ENCODE peak calls at places on chromosomes 5 and 9, in seven cellular contexts. One of them, this sample, is unnamed.

GRCh38 chr9:38024036-38024681 is 44.9 kb downstream of the SHB start:
- DNase-seq in AG09319: no peak
- DNase-seq in foreskin fibroblast: peak; percentile 66
- DNase-seq in DND-41: no peak
- DNase-seq in GM23338: peak; percentile 62
- DNase-seq in hepatocyte: peak; percentile 71
- DNase-seq in fibroblast of villous mesenchyme: peak; percentile 89
- DNase-seq in this sample: no peak

GRCh38 chr9:107462691-107463090 is 26.9 kb downstream of the KLF4 start:
- DNase-seq in AG09319: no peak
- DNase-seq in foreskin fibroblast: peak; percentile 14
- DNase-seq in DND-41: no peak
- DNase-seq in GM23338: no peak
- DNase-seq in hepatocyte: no peak
- DNase-seq in fibroblast of villous mesenchyme: peak; percentile 54
- DNase-seq in this sample: no peak

GRCh38 chr5:33472805-33473409 is 32.1 kb downstream of the TARS1 start:
- DNase-seq in AG09319: no peak
- DNase-seq in foreskin fibroblast: no peak
- DNase-seq in DND-41: no peak
- DNase-seq in GM23338: peak; percentile 76
- DNase-seq in hepatocyte: no peak
- DNase-seq in fibroblast of villous mesenchyme: no peak
- DNase-seq in this sample: no peak

GRCh38 chr9:27367922-27368316 is 71.0 kb upstream of the EQTN start:
- DNase-seq in AG09319: no peak
- DNase-seq in foreskin fibroblast: no peak
- DNase-seq in DND-41: no peak
- DNase-seq in GM23338: no peak
- DNase-seq in hepatocyte: no peak
- DNase-seq in fibroblast of villous mesenchyme: peak; percentile 92
- DNase-seq in this sample: no peak

GRCh38 chr5:147949711-147950573 is 43.6 kb upstream of the C5orf46 start:
- DNase-seq in AG09319: no peak
- DNase-seq in foreskin fibroblast: peak; percentile 1
- DNase-seq in DND-41: no peak
- DNase-seq in GM23338: peak; percentile 75
- DNase-seq in hepatocyte: peak; percentile 66
- DNase-seq in fibroblast of villous mesenchyme: peak; percentile 50
- DNase-seq in this sample: peak; percentile 54

GRCh38 chr9:132032584-132032945 is 47.1 kb downstream of the MED27 start:
- DNase-seq in AG09319: no peak
- DNase-seq in foreskin fibroblast: no peak
- DNase-seq in DND-41: no peak
- DNase-seq in GM23338: peak; percentile 55
- DNase-seq in hepatocyte: no peak
- DNase-seq in fibroblast of villous mesenchyme: no peak
- DNase-seq in this sample: peak; percentile 22

GRCh38 chr5:77644443-77645157 is 6.1 kb upstream of the OTP start:
- DNase-seq in AG09319: no peak
- DNase-seq in foreskin fibroblast: no peak
- DNase-seq in DND-41: no peak
- DNase-seq in GM23338: peak; percentile 84
- DNase-seq in hepatocyte: no peak
- DNase-seq in fibroblast of villous mesenchyme: no peak
- DNase-seq in this sample: peak; percentile 53

GRCh38 chr5:7855611-7856010 is 4.7 kb upstream of the CFAP90 start:
- DNase-seq in AG09319: no peak
- DNase-seq in foreskin fibroblast: no peak
- DNase-seq in DND-41: no peak
- DNase-seq in GM23338: no peak
- DNase-seq in hepatocyte: no peak
- DNase-seq in fibroblast of villous mesenchyme: no peak
- DNase-seq in this sample: no peak

GRCh38 chr5:32100230-32100629 is 73.9 kb downstream of the GOLPH3 start:
- DNase-seq in AG09319: peak; percentile 36
- DNase-seq in foreskin fibroblast: peak; percentile 40
- DNase-seq in DND-41: no peak
- DNase-seq in GM23338: no peak
- DNase-seq in hepatocyte: peak; percentile 32
- DNase-seq in fibroblast of villous mesenchyme: no peak
- DNase-seq in this sample: no peak

GRCh38 chr5:170923910-170924620 is 62.2 kb downstream of the RANBP17 start:
- DNase-seq in AG09319: no peak
- DNase-seq in foreskin fibroblast: no peak
- DNase-seq in DND-41: no peak
- DNase-seq in GM23338: no peak
- DNase-seq in hepatocyte: no peak
- DNase-seq in fibroblast of villous mesenchyme: no peak
- DNase-seq in this sample: no peak

GRCh38 chr9:35027361-35027760 is 37.8 kb downstream of the DNAJB5 start:
- DNase-seq in AG09319: no peak
- DNase-seq in foreskin fibroblast: no peak
- DNase-seq in DND-41: no peak
- DNase-seq in GM23338: no peak
- DNase-seq in hepatocyte: no peak
- DNase-seq in fibroblast of villous mesenchyme: no peak
- DNase-seq in this sample: no peak

GRCh38 chr9:109100543-109101201 is 19.1 kb downstream of the TMEM245 start:
- DNase-seq in AG09319: no peak
- DNase-seq in foreskin fibroblast: no peak
- DNase-seq in DND-41: no peak
- DNase-seq in GM23338: no peak
- DNase-seq in hepatocyte: no peak
- DNase-seq in fibroblast of villous mesenchyme: no peak
- DNase-seq in this sample: no peak

GRCh38 chr5:128224336-128224735 is 140.8 kb downstream of the SLC12A2 start:
- DNase-seq in AG09319: no peak
- DNase-seq in foreskin fibroblast: no peak
- DNase-seq in DND-41: no peak
- DNase-seq in GM23338: no peak
- DNase-seq in hepatocyte: no peak
- DNase-seq in fibroblast of villous mesenchyme: no peak
- DNase-seq in this sample: no peak

GRCh38 chr9:63859475-63860215 is 1425.4 kb downstream of the FOXD4L5 start:
- DNase-seq in AG09319: no peak
- DNase-seq in foreskin fibroblast: peak; percentile 7
- DNase-seq in DND-41: no peak
- DNase-seq in GM23338: no peak
- DNase-seq in hepatocyte: no peak
- DNase-seq in fibroblast of villous mesenchyme: peak; percentile 64
- DNase-seq in this sample: peak; percentile 70

GRCh38 chr5:177117441-177118045 is 16.0 kb upstream of the NSD1 start:
- DNase-seq in AG09319: no peak
- DNase-seq in foreskin fibroblast: no peak
- DNase-seq in DND-41: no peak
- DNase-seq in GM23338: no peak
- DNase-seq in hepatocyte: no peak
- DNase-seq in fibroblast of villous mesenchyme: no peak
- DNase-seq in this sample: no peak

GRCh38 chr9:124297553-124297905 is 39.8 kb downstream of the NEK6 start:
- DNase-seq in AG09319: peak; percentile 87
- DNase-seq in foreskin fibroblast: peak; percentile 94
- DNase-seq in DND-41: no peak
- DNase-seq in GM23338: peak; percentile 60
- DNase-seq in hepatocyte: peak; percentile 41
- DNase-seq in fibroblast of villous mesenchyme: peak; percentile 79
- DNase-seq in this sample: no peak

GRCh38 chr5:151664694-151665583 is 21.8 kb downstream of the SPARC start:
- DNase-seq in AG09319: no peak
- DNase-seq in foreskin fibroblast: peak; percentile 83
- DNase-seq in DND-41: no peak
- DNase-seq in GM23338: no peak
- DNase-seq in hepatocyte: no peak
- DNase-seq in fibroblast of villous mesenchyme: peak; percentile 96
- DNase-seq in this sample: no peak

GRCh38 chr5:9722826-9723225 is 92.7 kb upstream of the TAS2R1 start:
- DNase-seq in AG09319: no peak
- DNase-seq in foreskin fibroblast: no peak
- DNase-seq in DND-41: no peak
- DNase-seq in GM23338: no peak
- DNase-seq in hepatocyte: no peak
- DNase-seq in fibroblast of villous mesenchyme: no peak
- DNase-seq in this sample: no peak

GRCh38 chr9:116658265-116658664 is 28.8 kb upstream of the TRIM32 start:
- DNase-seq in AG09319: no peak
- DNase-seq in foreskin fibroblast: no peak
- DNase-seq in DND-41: no peak
- DNase-seq in GM23338: peak; percentile 14
- DNase-seq in hepatocyte: no peak
- DNase-seq in fibroblast of villous mesenchyme: no peak
- DNase-seq in this sample: no peak
- TF ChIP-seq CTCF in AG09319: no peak
- TF ChIP-seq CTCF in foreskin fibroblast: no peak
- TF ChIP-seq CTCF in DND-41: no peak
- TF ChIP-seq CTCF in GM23338: no peak
- TF ChIP-seq CTCF in hepatocyte: no peak
- TF ChIP-seq CTCF in fibroblast of villous mesenchyme: no peak
- TF ChIP-seq CTCF in this sample: no peak

DNA sequence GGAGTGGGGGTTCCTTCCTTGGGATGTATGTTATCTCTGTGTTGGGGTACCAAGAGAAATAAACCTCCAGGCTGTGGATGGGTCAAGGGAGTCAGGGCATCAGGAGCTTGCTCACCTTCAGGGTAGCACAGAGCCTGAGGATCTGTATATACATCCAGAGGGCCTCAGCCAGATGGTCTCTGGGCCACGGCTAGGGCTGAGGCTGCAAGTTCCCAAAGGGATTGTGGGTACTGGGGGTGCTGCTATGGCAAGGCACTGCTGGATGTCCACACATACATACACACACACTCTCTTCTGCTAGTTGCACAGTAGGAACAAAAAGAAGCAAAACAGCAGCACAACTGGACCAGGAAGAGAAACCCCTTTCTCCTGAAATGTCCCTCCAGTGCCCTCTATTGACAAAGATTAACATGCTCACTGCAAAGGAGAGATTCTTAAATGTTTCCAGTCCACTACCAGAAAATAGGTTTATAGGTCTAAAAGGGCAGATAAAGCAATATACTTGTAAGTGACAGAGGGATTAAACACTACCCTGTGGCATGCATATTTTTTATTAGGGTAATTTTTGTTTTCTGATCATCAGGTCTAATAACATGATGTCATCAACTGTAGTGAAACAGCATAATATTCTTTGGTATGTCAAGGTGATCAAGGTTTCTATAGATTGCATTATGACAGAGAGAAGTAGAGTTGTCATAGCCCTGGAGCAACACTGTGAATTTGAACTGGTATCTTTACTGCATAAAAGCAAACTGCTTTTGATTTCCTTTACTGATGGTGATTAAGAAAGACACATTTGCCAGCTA is 56.3 kb upstream of the KCNN2 start:
- DNase-seq in AG09319: peak; percentile 15
- DNase-seq in foreskin fibroblast: peak; percentile 31
- DNase-seq in DND-41: no peak
- DNase-seq in GM23338: peak; percentile 64
- DNase-seq in hepatocyte: peak; percentile 53
- DNase-seq in fibroblast of villous mesenchyme: peak; percentile 41
- DNase-seq in this sample: peak; percentile 20
- TF ChIP-seq CTCF in AG09319: peak; percentile 56
- TF ChIP-seq CTCF in foreskin fibroblast: peak; percentile 46
- TF ChIP-seq CTCF in DND-41: peak; percentile 55
- TF ChIP-seq CTCF in GM23338: peak; percentile 67
- TF ChIP-seq CTCF in hepatocyte: peak; percentile 67
- TF ChIP-seq CTCF in fibroblast of villous mesenchyme: peak; percentile 62
- TF ChIP-seq CTCF in this sample: peak; percentile 5

GRCh38 chr9:129208191-129209091 is 30.4 kb upstream of the IER5L start:
- DNase-seq in AG09319: no peak
- DNase-seq in foreskin fibroblast: no peak
- DNase-seq in DND-41: peak; percentile 81
- DNase-seq in GM23338: peak; percentile 96
- DNase-seq in hepatocyte: peak; percentile 71
- DNase-seq in fibroblast of villous mesenchyme: no peak
- DNase-seq in this sample: no peak

GRCh38 chr9:129209580-129209979 is 31.5 kb upstream of the IER5L start:
- DNase-seq in AG09319: no peak
- DNase-seq in foreskin fibroblast: no peak
- DNase-seq in DND-41: no peak
- DNase-seq in GM23338: peak; percentile 67
- DNase-seq in hepatocyte: no peak
- DNase-seq in fibroblast of villous mesenchyme: no peak
- DNase-seq in this sample: no peak

GRCh38 chr9:129209109-129209508 is 31.0 kb upstream of the IER5L start:
- DNase-seq in AG09319: no peak
- DNase-seq in foreskin fibroblast: no peak
- DNase-seq in DND-41: no peak
- DNase-seq in GM23338: peak; percentile 62
- DNase-seq in hepatocyte: no peak
- DNase-seq in fibroblast of villous mesenchyme: no peak
- DNase-seq in this sample: no peak

GRCh38 chr9:129211686-129212085 is 33.6 kb upstream of the IER5L start:
- DNase-seq in AG09319: no peak
- DNase-seq in foreskin fibroblast: no peak
- DNase-seq in DND-41: no peak
- DNase-seq in GM23338: peak; percentile 36
- DNase-seq in hepatocyte: no peak
- DNase-seq in fibroblast of villous mesenchyme: no peak
- DNase-seq in this sample: no peak

DNA sequence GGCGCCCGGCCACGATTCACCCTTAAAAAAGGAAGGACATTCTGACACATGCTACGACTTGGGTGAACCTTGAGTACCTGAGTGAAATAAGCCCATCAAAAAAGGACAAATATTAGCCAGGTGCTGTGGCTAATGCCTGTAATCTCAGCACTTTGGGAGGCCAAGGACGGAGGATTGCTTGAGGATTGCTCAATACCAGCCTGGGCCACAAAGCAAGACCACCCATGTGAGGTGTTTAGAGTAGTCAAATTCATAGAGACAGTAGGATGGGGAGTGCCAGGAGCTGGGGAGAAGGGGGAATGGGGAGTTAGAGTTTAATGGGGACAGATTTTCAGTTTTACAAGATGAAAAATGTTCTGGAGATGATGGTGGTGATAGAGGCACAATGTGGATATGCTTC is 32.1 kb upstream of the IER5L start:
- DNase-seq in AG09319: no peak
- DNase-seq in foreskin fibroblast: no peak
- DNase-seq in DND-41: no peak
- DNase-seq in GM23338: no peak
- DNase-seq in hepatocyte: no peak
- DNase-seq in fibroblast of villous mesenchyme: no peak
- DNase-seq in this sample: no peak
- TF ChIP-seq CTCF in AG09319: no peak
- TF ChIP-seq CTCF in foreskin fibroblast: no peak
- TF ChIP-seq CTCF in DND-41: no peak
- TF ChIP-seq CTCF in GM23338: no peak
- TF ChIP-seq CTCF in hepatocyte: no peak
- TF ChIP-seq CTCF in fibroblast of villous mesenchyme: no peak
- TF ChIP-seq CTCF in this sample: no peak

GRCh38 chr5:37116359-37116758 is 132.8 kb downstream of the CPLANE1 start:
- DNase-seq in AG09319: no peak
- DNase-seq in foreskin fibroblast: no peak
- DNase-seq in DND-41: no peak
- DNase-seq in GM23338: no peak
- DNase-seq in hepatocyte: no peak
- DNase-seq in fibroblast of villous mesenchyme: no peak
- DNase-seq in this sample: no peak

GRCh38 chr5:37121027-37121426 is 128.1 kb downstream of the CPLANE1 start:
- DNase-seq in AG09319: no peak
- DNase-seq in foreskin fibroblast: no peak
- DNase-seq in DND-41: peak; percentile 18
- DNase-seq in GM23338: no peak
- DNase-seq in hepatocyte: no peak
- DNase-seq in fibroblast of villous mesenchyme: no peak
- DNase-seq in this sample: no peak

GRCh38 chr5:37121465-37121864 is 127.7 kb downstream of the CPLANE1 start:
- DNase-seq in AG09319: no peak
- DNase-seq in foreskin fibroblast: no peak
- DNase-seq in DND-41: no peak
- DNase-seq in GM23338: no peak
- DNase-seq in hepatocyte: no peak
- DNase-seq in fibroblast of villous mesenchyme: no peak
- DNase-seq in this sample: no peak

GRCh38 chr5:37120270-37120669 is 128.9 kb downstream of the CPLANE1 start:
- DNase-seq in AG09319: no peak
- DNase-seq in foreskin fibroblast: no peak
- DNase-seq in DND-41: peak; percentile 25
- DNase-seq in GM23338: no peak
- DNase-seq in hepatocyte: no peak
- DNase-seq in fibroblast of villous mesenchyme: no peak
- DNase-seq in this sample: no peak
- TF ChIP-seq CTCF in AG09319: no peak
- TF ChIP-seq CTCF in foreskin fibroblast: no peak
- TF ChIP-seq CTCF in DND-41: peak; percentile 58
- TF ChIP-seq CTCF in GM23338: no peak
- TF ChIP-seq CTCF in hepatocyte: no peak
- TF ChIP-seq CTCF in fibroblast of villous mesenchyme: no peak
- TF ChIP-seq CTCF in this sample: peak; percentile 2